ENCODE peak calls at places on chromosome 14, in ten cellular contexts. C is fibroblast of lung; L is effector memory CD4-positive, alpha-beta T cell; S is ascending aorta; V is CD8-positive, alpha-beta T cell; M is SJCRH30; D is uterus; W is body of pancreas; O is adipocyte; N is thoracic aorta. Y is an unnamed sample. For H3K4me1, the result is how much of the 10 kb centered on the place peaks cover.

GRCh38 chr14:52190532-52190931 is 77.0 kb upstream of the PTGDR start:
- DNase-seq in C (no peak), L (no peak), S (no peak), V (no peak), M (no peak), D (no peak), W (no peak), O (no peak), N (no peak), Y (no peak)

GRCh38 chr14:31858868-31859267 is 218.2 kb upstream of the ARHGAP5 start:
- DNase-seq in C (peak), L (no peak), S (no peak), V (no peak), M (no peak), D (no peak), W (no peak), O (peak), N (no peak), Y (no peak)

GRCh38 chr14:20680843-20681347 is 3.5 kb upstream of the RNASE4 start:
- DNase-seq in C (no peak), L (peak), S (no peak), V (no peak), M (no peak), D (no peak), W (peak), O (no peak), N (peak), Y (no peak)

GRCh38 chr14:23115918-23116317 is 3.1 kb downstream of the CEBPE start:
- DNase-seq in C (no peak), L (no peak), S (no peak), V (no peak), M (no peak), D (no peak), W (no peak), O (no peak), N (no peak), Y (no peak)

GRCh38 chr14:38948171-38948570 is 154.9 kb downstream of the SEC23A start:
- DNase-seq in C (no peak), L (no peak), S (no peak), V (no peak), M (peak), D (no peak), W (no peak), O (peak), N (no peak), Y (peak)

GRCh38 chr14:38887696-38888095 is 215.3 kb downstream of the SEC23A start:
- DNase-seq in C (no peak), L (no peak), S (no peak), V (no peak), M (peak), D (no peak), W (no peak), O (no peak), N (no peak), Y (no peak)

GRCh38 chr14:67704484-67705089 is 2.9 kb downstream of the RDH12 start:
- DNase-seq in C (peak), L (no peak), S (no peak), V (peak), M (peak), D (no peak), W (peak), O (peak), N (no peak), Y (peak)

GRCh38 chr14:37721976-37722659 is 126.7 kb downstream of the TTC6 start:
- DNase-seq in C (peak), L (no peak), S (no peak), V (no peak), M (no peak), D (no peak), W (no peak), O (peak), N (no peak), Y (no peak)

GRCh38 chr14:80003138-80003537 is 208.2 kb downstream of the DIO2 start:
- DNase-seq in C (peak), L (no peak), S (no peak), V (no peak), M (no peak), D (no peak), W (no peak), O (peak), N (no peak), Y (no peak)

GRCh38 chr14:20615996-20616395 is 24.8 kb upstream of the RNASE12 start:
- DNase-seq in C (no peak), L (no peak), S (no peak), V (no peak), M (no peak), D (no peak), W (no peak), O (no peak), N (no peak), Y (no peak)

GRCh38 chr14:90388437-90388836 is 8.4 kb upstream of the CALM1 start:
- DNase-seq in C (peak), L (no peak), S (no peak), V (no peak), M (peak), D (no peak), W (peak), O (peak), N (no peak), Y (no peak)

GRCh38 chr14:30906752-30907658 is 32.6 kb downstream of the COCH start:
- DNase-seq in C (peak), L (no peak), S (no peak), V (no peak), M (peak), D (no peak), W (no peak), O (peak), N (no peak), Y (no peak)

GRCh38 chr14:97946291-97946690 is 1149.1 kb downstream of the VRK1 start:
- DNase-seq in C (no peak), L (no peak), S (no peak), V (no peak), M (no peak), D (no peak), W (no peak), O (no peak), N (no peak), Y (no peak)

GRCh38 chr14:61891251-61891650 is 129.0 kb downstream of the SNAPC1 start:
- DNase-seq in C (peak), L (no peak), S (no peak), V (no peak), M (no peak), D (no peak), W (no peak), O (peak), N (no peak), Y (peak)

GRCh38 chr14:79320561-79320960 is 890.7 kb downstream of the DIO2 start:
- DNase-seq in C (no peak), L (no peak), S (no peak), V (no peak), M (no peak), D (no peak), W (no peak), O (no peak), N (no peak), Y (no peak)

GRCh38 chr14:23052671-23053070 is 4.6 kb downstream of the CDH24 start:
- DNase-seq in C (no peak), L (no peak), S (no peak), V (no peak), M (no peak), D (no peak), W (no peak), O (no peak), N (no peak), Y (no peak)

GRCh38 chr14:74038015-74038859 is 19.1 kb downstream of the BBOF1 start:
- DNase-seq in C (peak), L (no peak), S (no peak), V (no peak), M (peak), D (no peak), W (peak), O (peak), N (no peak), Y (no peak)

GRCh38 chr14:64952598-64953309 is 10.2 kb upstream of the GPX2 start:
- DNase-seq in C (no peak), L (no peak), S (no peak), V (no peak), M (no peak), D (no peak), W (no peak), O (no peak), N (no peak), Y (no peak)

GRCh38 chr14:26811756-26812305 is 214.0 kb upstream of the NOVA1 start:
- DNase-seq in C (peak), L (no peak), S (no peak), V (no peak), M (no peak), D (no peak), W (no peak), O (peak), N (no peak), Y (no peak)

GRCh38 chr14:52553002-52553670 is 500 bp downstream of the GPR137C start:
- DNase-seq in C (no peak), L (no peak), S (no peak), V (peak), M (peak), D (peak), W (peak), O (peak), N (no peak), Y (peak)

GRCh38 chr14:55249423-55249822 is 21.8 kb upstream of the FBXO34 start:
- DNase-seq in C (peak), L (no peak), S (no peak), V (no peak), M (peak), D (no peak), W (no peak), O (no peak), N (no peak), Y (no peak)

GRCh38 chr14:95255487-95255886 is 64.2 kb downstream of the CLMN start:
- DNase-seq in C (peak), L (no peak), S (no peak), V (no peak), M (no peak), D (peak), W (peak), O (peak), N (no peak), Y (no peak)

GRCh38 chr14:89899917-89900680 is 54.4 kb downstream of the EFCAB11 start:
- DNase-seq in C (peak), L (no peak), S (no peak), V (no peak), M (peak), D (no peak), W (peak), O (peak), N (no peak), Y (no peak)

GRCh38 chr14:80751285-80751684 is 190.3 kb downstream of the CEP128 start:
- DNase-seq in C (no peak), L (no peak), S (no peak), V (no peak), M (no peak), D (no peak), W (no peak), O (no peak), N (no peak), Y (no peak)

GRCh38 chr14:102493585-102493984 is 16.0 kb downstream of the ANKRD9 start:
- DNase-seq in C (no peak), L (no peak), S (no peak), V (no peak), M (no peak), D (no peak), W (no peak), O (no peak), N (no peak), Y (no peak)

GRCh38 chr14:22520235-22520634 is 68.8 kb downstream of the DAD1 start:
- DNase-seq in C (peak), L (no peak), S (no peak), V (no peak), M (no peak), D (no peak), W (no peak), O (peak), N (no peak), Y (no peak)

GRCh38 chr14:68952544-68953535 is 26.3 kb downstream of the ACTN1 start:
- DNase-seq in C (peak), L (no peak), S (no peak), V (no peak), M (peak), D (peak), W (no peak), O (peak), N (no peak), Y (peak)

GRCh38 chr14:92414685-92415084 is 91.7 kb downstream of the SLC24A4 start:
- DNase-seq in C (no peak), L (no peak), S (no peak), V (no peak), M (no peak), D (no peak), W (peak), O (no peak), N (no peak), Y (no peak)

GRCh38 chr14:104115691-104116543 is 22.5 kb upstream of the KIF26A start:
- DNase-seq in C (no peak), L (no peak), S (no peak), V (no peak), M (no peak), D (no peak), W (peak), O (no peak), N (no peak), Y (no peak)

GRCh38 chr14:55129086-55129427 is at the start of gene LGALS3:
- DNase-seq in C (peak), L (peak), S (no peak), V (peak), M (peak), D (peak), W (peak), O (peak), N (peak), Y (peak)

GRCh38 chr14:56461876-56462275 is 117.7 kb upstream of the TMEM260 start:
- DNase-seq in C (no peak), L (no peak), S (no peak), V (no peak), M (no peak), D (no peak), W (no peak), O (no peak), N (no peak), Y (no peak)

GRCh38 chr14:37615582-37616289 is 20.3 kb downstream of the TTC6 start:
- DNase-seq in C (no peak), L (no peak), S (no peak), V (no peak), M (no peak), D (no peak), W (no peak), O (no peak), N (no peak), Y (no peak)

GRCh38 chr14:52551696-52552062 is 626 bp downstream of the TXNDC16 start:
- DNase-seq in C (peak), L (no peak), S (no peak), V (no peak), M (peak), D (no peak), W (peak), O (peak), N (no peak), Y (peak)

GRCh38 chr14:103073876-103074698 is 9.9 kb upstream of the LBHD2 start:
- DNase-seq in C (no peak), L (no peak), S (no peak), V (no peak), M (no peak), D (no peak), W (no peak), O (no peak), N (no peak), Y (no peak)

GRCh38 chr14:36390718-36391117 is 70.3 kb upstream of the MBIP start:
- DNase-seq in C (no peak), L (no peak), S (no peak), V (no peak), M (no peak), D (no peak), W (no peak), O (no peak), N (no peak), Y (no peak)

GRCh38 chr14:94077111-94077821 is 3.7 kb downstream of the DDX24 start:
- DNase-seq in C (no peak), L (no peak), S (no peak), V (no peak), M (no peak), D (no peak), W (no peak), O (no peak), N (no peak), Y (no peak)
- H3K4me3 ChIP-seq in C (no peak), L (peak), S (peak), V (peak), M (no peak), D (no peak), W (no peak), O (peak), N (peak), Y (no peak)

DNA sequence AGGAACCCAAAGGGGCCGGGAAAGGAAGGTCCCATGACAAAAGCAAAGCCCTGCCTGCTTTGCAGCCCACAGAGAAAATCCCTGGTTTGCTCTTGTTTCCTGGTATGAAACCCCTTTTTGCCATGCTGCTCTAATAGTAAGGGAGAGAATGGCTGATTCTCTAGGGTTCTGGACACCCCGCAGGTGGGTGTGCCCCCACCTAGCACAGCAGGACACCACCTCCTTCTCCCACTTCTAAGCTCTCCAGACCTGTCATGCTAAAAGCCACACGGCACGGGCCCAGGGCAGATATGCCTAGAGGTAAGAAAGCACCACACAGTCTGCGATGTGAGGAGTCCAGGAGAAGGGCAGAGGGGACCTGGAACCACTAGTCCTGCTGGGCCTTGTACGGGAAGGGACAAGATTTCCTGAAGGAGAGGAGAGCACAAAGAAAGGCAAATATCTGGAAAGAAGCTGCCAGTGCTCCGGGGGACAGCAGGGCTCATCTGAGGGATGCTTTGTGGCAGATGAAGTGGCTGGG is 113.3 kb downstream of the BCL11B start:
- DNase-seq in C (no peak), L (no peak), S (no peak), V (no peak), M (no peak), D (no peak), W (no peak), O (no peak), N (no peak), Y (no peak)
- H3K4me1 ChIP-seq in C (under half), L (under half), S (under half), V (under half), M (under half), D (under half), W (under half), O (under half), N (under half), Y (under half)

GRCh38 chr14:34693228-34693939 is 21.0 kb downstream of the CFL2 start:
- DNase-seq in C (no peak), L (no peak), S (no peak), V (no peak), M (peak), D (peak), W (peak), O (no peak), N (no peak), Y (no peak)
- H3K4me3 ChIP-seq in C (no peak), L (no peak), S (peak), V (no peak), M (peak), D (peak), W (no peak), O (peak), N (peak), Y (no peak)

DNA sequence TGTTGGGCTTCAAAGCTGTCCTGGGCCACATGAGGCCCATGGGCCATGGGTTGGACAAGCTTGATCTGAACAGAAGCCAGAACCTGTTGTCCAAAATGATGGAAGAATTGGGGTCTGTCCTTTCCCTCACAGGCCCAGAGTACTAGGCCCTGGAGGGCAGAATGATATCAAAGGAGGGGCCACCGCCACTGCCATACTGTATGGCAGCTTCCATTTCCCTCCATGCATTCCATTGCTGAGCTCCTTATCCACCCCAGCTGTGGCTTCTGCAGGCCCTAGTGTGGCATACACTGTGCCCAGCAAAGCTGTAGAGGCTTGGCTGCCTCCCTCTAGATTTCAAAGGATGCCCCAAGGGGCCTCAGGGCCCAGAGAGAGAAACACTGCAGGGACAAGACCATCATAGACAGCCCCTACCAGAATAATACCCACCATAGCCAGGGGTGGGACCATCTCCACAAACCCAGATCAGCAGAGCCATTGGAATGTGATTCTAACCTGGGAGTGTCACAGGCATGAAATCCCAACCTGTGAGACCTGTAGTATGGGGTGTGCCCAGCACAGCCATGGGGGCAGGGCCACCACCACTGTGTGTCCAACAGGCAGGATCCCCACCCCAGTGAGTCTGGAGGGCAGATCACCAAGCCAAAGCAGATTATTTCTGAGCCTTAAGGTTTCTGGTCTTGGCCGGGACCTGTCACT is 61.4 kb upstream of the BEGAIN start:
- DNase-seq in C (no peak), L (no peak), S (no peak), V (no peak), M (no peak), D (no peak), W (no peak), O (no peak), N (no peak), Y (no peak)
- H3K4me1 ChIP-seq in C (under half), L (under half), S (under half), V (under half), M (under half), D (under half), W (under half), O (under half), N (under half), Y (under half)

GRCh38 chr14:71355324-71356201 is 448.3 kb downstream of the PCNX1 start:
- DNase-seq in C (peak), L (no peak), S (no peak), V (no peak), M (no peak), D (peak), W (peak), O (peak), N (no peak), Y (no peak)
- H3K4me3 ChIP-seq in C (no peak), L (no peak), S (peak), V (no peak), M (no peak), D (no peak), W (no peak), O (peak), N (peak), Y (no peak)

Y was measured in SJSA1.